ENCODE peak calls at places on chromosomes 16 and 17, in four cellular contexts. T is effector CD4-positive, alpha-beta T cell; P is CD8-positive, alpha-beta T cell; E is Kasumi-1. I is an unnamed sample.
A peak's percentile ranks its signal among the peaks of the same experiment; 100 is the strongest.

GRCh38 chr17:48549909-48550308 is 5.0 kb upstream of the HOXB2 start:
- DNase-seq in T (no peak), P (no peak), E (no peak), I (no peak)

GRCh38 chr17:76789235-76789788 is 51.4 kb downstream of the MFSD11 start:
- DNase-seq in T (no peak), P (no peak), E (no peak), I (no peak)

GRCh38 chr16:84454611-84455010 is 49.8 kb downstream of the MEAK7 start:
- DNase-seq in T (no peak), P (no peak), E (no peak), I (no peak)

GRCh38 chr17:59756236-59756818 is 48.9 kb downstream of the VMP1 start:
- DNase-seq in T (no peak), P (no peak), E (no peak), I (no peak)

GRCh38 chr16:30984669-30985400 is at the start of gene HSD3B7:
- DNase-seq in T (peak; percentile 77), P (peak; percentile 55), E (peak; percentile 48), I (peak; percentile 88)

GRCh38 chr16:50480206-50480605 is 68.0 kb upstream of the NKD1 start:
- DNase-seq in T (no peak), P (no peak), E (no peak), I (no peak)

GRCh38 chr17:81967533-81968395 is 6.8 kb upstream of the NOTUM start:
- DNase-seq in T (peak; percentile 82), P (peak; percentile 64), E (peak; percentile 96), I (peak; percentile 83)

GRCh38 chr17:4583796-4584124 is 569 bp upstream of the SMTNL2 start:
- DNase-seq in T (no peak), P (no peak), E (peak; percentile 34), I (no peak)

GRCh38 chr16:68417711-68418301 is 30.5 kb downstream of the SMPD3 start:
- DNase-seq in T (peak; percentile 59), P (peak; percentile 50), E (no peak), I (no peak)

GRCh38 chr17:41710472-41711090 is 1.6 kb upstream of the GAST start:
- DNase-seq in T (no peak), P (no peak), E (no peak), I (no peak)

GRCh38 chr17:78535285-78536197 is 41.7 kb downstream of the DNAH17 start:
- DNase-seq in T (no peak), P (no peak), E (no peak), I (no peak)

GRCh38 chr17:10087333-10087732 is 111.1 kb downstream of the GAS7 start:
- DNase-seq in T (no peak), P (no peak), E (peak; percentile 53), I (no peak)

GRCh38 chr16:58509256-58510096 is 5.8 kb upstream of the SETD6 start:
- DNase-seq in T (no peak), P (no peak), E (no peak), I (no peak)

GRCh38 chr17:14904406-14904805 is 360.7 kb downstream of the PMP22 start:
- DNase-seq in T (no peak), P (no peak), E (no peak), I (no peak)

GRCh38 chr17:40699359-40699758 is 4.2 kb downstream of the KRT24 start:
- DNase-seq in T (no peak), P (no peak), E (no peak), I (no peak)